ENCODE peak calls at places on chromosome 17, in ten cellular contexts. One of them, this sample, is unnamed.

GRCh38 chr17:78357177-78357586 is 2.7 kb downstream of the SOCS3 start:
- DNase-seq in occipital lobe: peak; percentile 21
- DNase-seq in AG08396: peak; percentile 76
- DNase-seq in PC-9: no peak
- DNase-seq in HCT116: no peak
- DNase-seq in activated T-helper 1 cell treated with anti-CD3 and anti-CD28 coated beads, Interleukin-2, amount 50 U/mL, for 16 hours: no peak
- DNase-seq in effector CD4-positive, alpha-beta T cell: no peak
- DNase-seq in nucleus accumbens: peak; percentile 46
- DNase-seq in activated effector memory CD4-positive, alpha-beta T cell treated with anti-CD3 and anti-CD28 coated beads, Interleukin-2, amount 50 U/mL, for 16 hours: peak; percentile 69
- DNase-seq in sciatic nerve: peak; percentile 79
- DNase-seq in this sample: no peak

GRCh38 chr17:3695723-3696411 is at the start of gene P2RX5:
- DNase-seq in occipital lobe: no peak
- DNase-seq in AG08396: no peak
- DNase-seq in PC-9: no peak
- DNase-seq in HCT116: no peak
- DNase-seq in activated T-helper 1 cell treated with anti-CD3 and anti-CD28 coated beads, Interleukin-2, amount 50 U/mL, for 16 hours: no peak
- DNase-seq in effector CD4-positive, alpha-beta T cell: no peak
- DNase-seq in nucleus accumbens: peak; percentile 21
- DNase-seq in activated effector memory CD4-positive, alpha-beta T cell treated with anti-CD3 and anti-CD28 coated beads, Interleukin-2, amount 50 U/mL, for 16 hours: peak; percentile 74
- DNase-seq in sciatic nerve: no peak
- DNase-seq in this sample: no peak

GRCh38 chr17:81427446-81428120 is 32.3 kb downstream of the BAHCC1 start:
- DNase-seq in occipital lobe: peak; percentile 71
- DNase-seq in AG08396: no peak
- DNase-seq in PC-9: no peak
- DNase-seq in HCT116: no peak
- DNase-seq in activated T-helper 1 cell treated with anti-CD3 and anti-CD28 coated beads, Interleukin-2, amount 50 U/mL, for 16 hours: no peak
- DNase-seq in effector CD4-positive, alpha-beta T cell: no peak
- DNase-seq in nucleus accumbens: peak; percentile 74
- DNase-seq in activated effector memory CD4-positive, alpha-beta T cell treated with anti-CD3 and anti-CD28 coated beads, Interleukin-2, amount 50 U/mL, for 16 hours: no peak
- DNase-seq in sciatic nerve: no peak
- DNase-seq in this sample: peak; percentile 99

GRCh38 chr17:74779948-74780400 is 3.8 kb upstream of the NAT9 start:
- DNase-seq in occipital lobe: no peak
- DNase-seq in AG08396: no peak
- DNase-seq in PC-9: no peak
- DNase-seq in HCT116: no peak
- DNase-seq in activated T-helper 1 cell treated with anti-CD3 and anti-CD28 coated beads, Interleukin-2, amount 50 U/mL, for 16 hours: peak; percentile 38
- DNase-seq in effector CD4-positive, alpha-beta T cell: peak; percentile 51
- DNase-seq in nucleus accumbens: no peak
- DNase-seq in activated effector memory CD4-positive, alpha-beta T cell treated with anti-CD3 and anti-CD28 coated beads, Interleukin-2, amount 50 U/mL, for 16 hours: peak; percentile 83
- DNase-seq in sciatic nerve: no peak
- DNase-seq in this sample: no peak

GRCh38 chr17:45868276-45868675 is 23.6 kb downstream of the SPPL2C start:
- DNase-seq in occipital lobe: no peak
- DNase-seq in AG08396: no peak
- DNase-seq in PC-9: no peak
- DNase-seq in HCT116: no peak
- DNase-seq in activated T-helper 1 cell treated with anti-CD3 and anti-CD28 coated beads, Interleukin-2, amount 50 U/mL, for 16 hours: no peak
- DNase-seq in effector CD4-positive, alpha-beta T cell: no peak
- DNase-seq in nucleus accumbens: no peak
- DNase-seq in activated effector memory CD4-positive, alpha-beta T cell treated with anti-CD3 and anti-CD28 coated beads, Interleukin-2, amount 50 U/mL, for 16 hours: no peak
- DNase-seq in sciatic nerve: no peak
- DNase-seq in this sample: no peak

GRCh38 chr17:30323895-30324319 is 9.9 kb downstream of the TMIGD1 start:
- DNase-seq in occipital lobe: no peak
- DNase-seq in AG08396: no peak
- DNase-seq in PC-9: peak; percentile 81
- DNase-seq in HCT116: peak; percentile 35
- DNase-seq in activated T-helper 1 cell treated with anti-CD3 and anti-CD28 coated beads, Interleukin-2, amount 50 U/mL, for 16 hours: no peak
- DNase-seq in effector CD4-positive, alpha-beta T cell: peak; percentile 12
- DNase-seq in nucleus accumbens: no peak
- DNase-seq in activated effector memory CD4-positive, alpha-beta T cell treated with anti-CD3 and anti-CD28 coated beads, Interleukin-2, amount 50 U/mL, for 16 hours: peak; percentile 73
- DNase-seq in sciatic nerve: peak; percentile 60
- DNase-seq in this sample: peak; percentile 43

GRCh38 chr17:44346064-44346844 is 1.2 kb downstream of the GRN start:
- DNase-seq in occipital lobe: no peak
- DNase-seq in AG08396: no peak
- DNase-seq in PC-9: no peak
- DNase-seq in HCT116: no peak
- DNase-seq in activated T-helper 1 cell treated with anti-CD3 and anti-CD28 coated beads, Interleukin-2, amount 50 U/mL, for 16 hours: no peak
- DNase-seq in effector CD4-positive, alpha-beta T cell: no peak
- DNase-seq in nucleus accumbens: no peak
- DNase-seq in activated effector memory CD4-positive, alpha-beta T cell treated with anti-CD3 and anti-CD28 coated beads, Interleukin-2, amount 50 U/mL, for 16 hours: no peak
- DNase-seq in sciatic nerve: no peak
- DNase-seq in this sample: no peak

GRCh38 chr17:33523577-33523981 is 230.5 kb upstream of the ASIC2 start:
- DNase-seq in occipital lobe: peak; percentile 72
- DNase-seq in AG08396: no peak
- DNase-seq in PC-9: no peak
- DNase-seq in HCT116: no peak
- DNase-seq in activated T-helper 1 cell treated with anti-CD3 and anti-CD28 coated beads, Interleukin-2, amount 50 U/mL, for 16 hours: no peak
- DNase-seq in effector CD4-positive, alpha-beta T cell: no peak
- DNase-seq in nucleus accumbens: no peak
- DNase-seq in activated effector memory CD4-positive, alpha-beta T cell treated with anti-CD3 and anti-CD28 coated beads, Interleukin-2, amount 50 U/mL, for 16 hours: no peak
- DNase-seq in sciatic nerve: no peak
- DNase-seq in this sample: no peak